ENCODE peak calls at places on chromosomes 4 and X, in six cellular contexts. One of them, this sample, is unnamed.

GRCh38 chr4:120812216-120812615 is 110.3 kb downstream of the PRDM5 start:
- DNase-seq in H1: no peak
- DNase-seq in H9: no peak
- DNase-seq in mesenchymal stem cell: no peak
- DNase-seq in IMR-90: no peak
- DNase-seq in trophoblast cell: no peak
- DNase-seq in this sample: no peak

GRCh38 chr4:2132438-2132837 is 73.3 kb downstream of the NAT8L start:
- DNase-seq in trophoblast cell: no peak
- DNase-seq in mesenchymal stem cell: no peak
- DNase-seq in H1: no peak
- DNase-seq in H9: no peak
- DNase-seq in IMR-90: no peak
- DNase-seq in this sample: no peak

GRCh38 chr4:41145571-41146078 is 68.7 kb downstream of the APBB2 start:
- DNase-seq in H1: no peak
- DNase-seq in trophoblast cell: no peak
- DNase-seq in mesenchymal stem cell: peak
- DNase-seq in IMR-90: peak
- DNase-seq in H9: no peak
- DNase-seq in this sample: no peak

GRCh38 chrX:44002569-44002968 is 29.4 kb upstream of the NDP start:
- DNase-seq in mesenchymal stem cell: no peak
- DNase-seq in trophoblast cell: no peak
- DNase-seq in IMR-90: no peak
- DNase-seq in H9: no peak
- DNase-seq in H1: no peak
- DNase-seq in this sample: no peak

GRCh38 chrX:70432936-70433847 is 10.1 kb downstream of the GDPD2 start:
- DNase-seq in IMR-90: no peak
- DNase-seq in mesenchymal stem cell: no peak
- DNase-seq in H9: no peak
- DNase-seq in trophoblast cell: no peak
- DNase-seq in H1: no peak
- DNase-seq in this sample: no peak

GRCh38 chr4:54558889-54559682 is 98.7 kb upstream of the KIT start:
- DNase-seq in mesenchymal stem cell: no peak
- DNase-seq in trophoblast cell: no peak
- DNase-seq in IMR-90: no peak
- DNase-seq in H9: no peak
- DNase-seq in H1: no peak
- DNase-seq in this sample: no peak

GRCh38 chr4:167290684-167291083 is 56.4 kb upstream of the SPOCK3 start:
- DNase-seq in mesenchymal stem cell: peak
- DNase-seq in H9: no peak
- DNase-seq in trophoblast cell: no peak
- DNase-seq in H1: no peak
- DNase-seq in IMR-90: no peak
- DNase-seq in this sample: no peak

GRCh38 chrX:119753639-119754257 is 4.6 kb upstream of the SOWAHD start:
- DNase-seq in trophoblast cell: peak
- DNase-seq in IMR-90: peak
- DNase-seq in mesenchymal stem cell: peak
- DNase-seq in H1: no peak
- DNase-seq in H9: peak
- DNase-seq in this sample: no peak

GRCh38 chrX:105610401-105610800 is 211.9 kb upstream of the NRK start:
- DNase-seq in IMR-90: no peak
- DNase-seq in H1: no peak
- DNase-seq in H9: no peak
- DNase-seq in mesenchymal stem cell: peak
- DNase-seq in trophoblast cell: no peak
- DNase-seq in this sample: no peak

GRCh38 chrX:80578518-80579105 is 158.4 kb downstream of the TENT5D start:
- DNase-seq in IMR-90: peak
- DNase-seq in trophoblast cell: no peak
- DNase-seq in H1: no peak
- DNase-seq in mesenchymal stem cell: peak
- DNase-seq in H9: no peak
- DNase-seq in this sample: no peak

GRCh38 chr4:104571341-104571740 is 76.6 kb upstream of the CXXC4 start:
- DNase-seq in mesenchymal stem cell: no peak
- DNase-seq in trophoblast cell: peak
- DNase-seq in H9: peak
- DNase-seq in IMR-90: no peak
- DNase-seq in H1: peak
- DNase-seq in this sample: no peak

GRCh38 chr4:113972781-113973180 is 6.7 kb downstream of the ARSJ start:
- DNase-seq in H1: no peak
- DNase-seq in trophoblast cell: no peak
- DNase-seq in H9: no peak
- DNase-seq in mesenchymal stem cell: no peak
- DNase-seq in IMR-90: no peak
- DNase-seq in this sample: no peak

GRCh38 chrX:9897761-9898161 is 69.4 kb upstream of the CLDN34 start:
- DNase-seq in H9: no peak
- DNase-seq in mesenchymal stem cell: peak
- DNase-seq in trophoblast cell: no peak
- DNase-seq in IMR-90: peak
- DNase-seq in H1: no peak
- DNase-seq in this sample: no peak

GRCh38 chr4:54767376-54767775 is 109.6 kb downstream of the KIT start:
- DNase-seq in mesenchymal stem cell: no peak
- DNase-seq in H1: no peak
- DNase-seq in H9: no peak
- DNase-seq in IMR-90: no peak
- DNase-seq in trophoblast cell: no peak
- DNase-seq in this sample: no peak

GRCh38 chrX:16603822-16604221 is 46.1 kb upstream of the S100G start:
- DNase-seq in H1: no peak
- DNase-seq in IMR-90: no peak
- DNase-seq in H9: no peak
- DNase-seq in trophoblast cell: no peak
- DNase-seq in mesenchymal stem cell: no peak
- DNase-seq in this sample: no peak

GRCh38 chrX:22246620-22247019 is 26.1 kb upstream of the CBLL2 start:
- DNase-seq in IMR-90: peak
- DNase-seq in H9: no peak
- DNase-seq in trophoblast cell: peak
- DNase-seq in H1: no peak
- DNase-seq in mesenchymal stem cell: no peak
- DNase-seq in this sample: no peak

GRCh38 chr4:88219099-88219498 is 60.7 kb upstream of the ABCG2 start:
- DNase-seq in IMR-90: peak
- DNase-seq in H9: no peak
- DNase-seq in H1: no peak
- DNase-seq in mesenchymal stem cell: peak
- DNase-seq in trophoblast cell: no peak
- DNase-seq in this sample: peak

GRCh38 chr4:4625488-4625887 is 83.6 kb upstream of the STX18 start:
- DNase-seq in mesenchymal stem cell: peak
- DNase-seq in trophoblast cell: no peak
- DNase-seq in H1: no peak
- DNase-seq in IMR-90: peak
- DNase-seq in H9: no peak
- DNase-seq in this sample: no peak

GRCh38 chr4:112448211-112448745 is 67.7 kb downstream of the NEUROG2 start:
- DNase-seq in trophoblast cell: no peak
- DNase-seq in IMR-90: peak
- DNase-seq in mesenchymal stem cell: no peak
- DNase-seq in H1: no peak
- DNase-seq in H9: no peak
- DNase-seq in this sample: no peak

GRCh38 chr4:80184053-80184790 is 13.1 kb upstream of the PRDM8 start:
- DNase-seq in IMR-90: peak
- DNase-seq in mesenchymal stem cell: peak
- DNase-seq in H9: peak
- DNase-seq in trophoblast cell: peak
- DNase-seq in H1: no peak
- DNase-seq in this sample: peak

GRCh38 chrX:47311857-47312774 is 58.3 kb upstream of the ZNF157 start:
- DNase-seq in H9: peak
- DNase-seq in IMR-90: peak
- DNase-seq in H1: no peak
- DNase-seq in trophoblast cell: peak
- DNase-seq in mesenchymal stem cell: peak
- DNase-seq in this sample: no peak

GRCh38 chr4:3729885-3730226 is 36.3 kb upstream of the ADRA2C start:
- DNase-seq in IMR-90: no peak
- DNase-seq in mesenchymal stem cell: no peak
- DNase-seq in trophoblast cell: no peak
- DNase-seq in H9: peak
- DNase-seq in H1: no peak
- DNase-seq in this sample: no peak

GRCh38 chr4:38387348-38387747 is 276.7 kb upstream of the KLF3 start:
- DNase-seq in mesenchymal stem cell: no peak
- DNase-seq in H9: no peak
- DNase-seq in trophoblast cell: no peak
- DNase-seq in IMR-90: peak
- DNase-seq in H1: no peak
- DNase-seq in this sample: no peak

GRCh38 chr4:174996079-174996478 is 77.9 kb downstream of the ADAM29 start:
- DNase-seq in IMR-90: no peak
- DNase-seq in mesenchymal stem cell: no peak
- DNase-seq in H1: no peak
- DNase-seq in trophoblast cell: no peak
- DNase-seq in H9: no peak
- DNase-seq in this sample: no peak

GRCh38 chr4:84493092-84493850 is 5.8 kb downstream of the NKX6-1 start:
- DNase-seq in IMR-90: peak
- DNase-seq in trophoblast cell: no peak
- DNase-seq in H1: no peak
- DNase-seq in mesenchymal stem cell: peak
- DNase-seq in H9: peak
- DNase-seq in this sample: no peak

GRCh38 chr4:94253036-94253435 is 45.4 kb downstream of the SMARCAD1 start:
- DNase-seq in IMR-90: peak
- DNase-seq in trophoblast cell: no peak
- DNase-seq in mesenchymal stem cell: peak
- DNase-seq in H9: no peak
- DNase-seq in H1: no peak
- DNase-seq in this sample: no peak

GRCh38 chrX:119686087-119686639 is 6.8 kb downstream of the SEPTIN6 start:
- DNase-seq in trophoblast cell: no peak
- DNase-seq in IMR-90: no peak
- DNase-seq in H1: no peak
- DNase-seq in mesenchymal stem cell: peak
- DNase-seq in H9: no peak
- DNase-seq in this sample: no peak

GRCh38 chr4:119728692-119729593 is 100.3 kb upstream of the PDE5A start:
- DNase-seq in trophoblast cell: peak
- DNase-seq in H9: no peak
- DNase-seq in mesenchymal stem cell: no peak
- DNase-seq in H1: no peak
- DNase-seq in IMR-90: peak
- DNase-seq in this sample: no peak

GRCh38 chrX:11908371-11908770 is 150.3 kb downstream of the MSL3 start:
- DNase-seq in trophoblast cell: no peak
- DNase-seq in H1: no peak
- DNase-seq in H9: no peak
- DNase-seq in IMR-90: no peak
- DNase-seq in mesenchymal stem cell: no peak
- DNase-seq in this sample: no peak

GRCh38 chrX:115535844-115536243 is 25.1 kb upstream of the PLS3 start:
- DNase-seq in IMR-90: peak
- DNase-seq in mesenchymal stem cell: no peak
- DNase-seq in H9: no peak
- DNase-seq in H1: no peak
- DNase-seq in trophoblast cell: no peak
- DNase-seq in this sample: no peak

GRCh38 chr4:182649698-182650477 is 267.3 kb downstream of the DCTD start:
- DNase-seq in H9: peak
- DNase-seq in H1: no peak
- DNase-seq in trophoblast cell: no peak
- DNase-seq in mesenchymal stem cell: no peak
- DNase-seq in IMR-90: peak
- DNase-seq in this sample: no peak

GRCh38 chr4:22456291-22456690 is 59.6 kb downstream of the ADGRA3 start:
- DNase-seq in trophoblast cell: no peak
- DNase-seq in mesenchymal stem cell: no peak
- DNase-seq in H1: no peak
- DNase-seq in IMR-90: no peak
- DNase-seq in H9: no peak
- DNase-seq in this sample: no peak
- H3K23ac ChIP-seq in trophoblast cell: no peak
- H3K23ac ChIP-seq in mesenchymal stem cell: no peak
- H3K23ac ChIP-seq in H1: no peak
- H3K23ac ChIP-seq in IMR-90: no peak
- H3K23ac ChIP-seq in H9: no peak
- H3K23ac ChIP-seq in this sample: no peak

GRCh38 chrX:54045563-54046228 is 1.4 kb upstream of the PHF8 start:
- DNase-seq in H9: no peak
- DNase-seq in mesenchymal stem cell: peak
- DNase-seq in trophoblast cell: no peak
- DNase-seq in H1: no peak
- DNase-seq in IMR-90: no peak
- DNase-seq in this sample: no peak
- H3K9ac ChIP-seq in H9: no peak
- H3K9ac ChIP-seq in mesenchymal stem cell: no peak
- H3K9ac ChIP-seq in trophoblast cell: peak
- H3K9ac ChIP-seq in H1: no peak
- H3K9ac ChIP-seq in IMR-90: no peak
- H3K9ac ChIP-seq in this sample: no peak

DNA sequence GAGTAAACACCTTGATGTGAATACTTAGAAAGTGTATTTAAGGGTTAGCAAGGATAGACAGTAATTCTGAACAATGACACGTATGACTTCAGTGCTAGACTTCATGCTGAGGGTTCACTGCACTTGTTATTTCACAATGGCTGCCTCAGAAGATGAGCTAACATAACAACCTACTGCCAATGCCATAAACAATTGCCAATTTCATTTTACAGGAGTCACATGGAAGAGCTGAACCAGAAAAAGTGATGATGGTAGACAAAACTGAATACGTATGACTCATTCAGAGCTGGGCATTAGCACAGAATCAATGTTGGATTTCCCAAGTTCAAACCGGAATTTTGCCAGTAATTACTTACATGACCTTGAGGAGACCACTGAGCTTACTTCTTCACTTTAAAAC is 868.7 kb upstream of the SLIT2 start:
- DNase-seq in IMR-90: peak
- DNase-seq in H1: no peak
- DNase-seq in mesenchymal stem cell: peak
- DNase-seq in H9: no peak
- DNase-seq in trophoblast cell: peak
- DNase-seq in this sample: no peak
- H2AFZ ChIP-seq in IMR-90: no peak
- H2AFZ ChIP-seq in H1: no peak
- H2AFZ ChIP-seq in mesenchymal stem cell: no peak
- H2AFZ ChIP-seq in H9: no peak
- H2AFZ ChIP-seq in trophoblast cell: no peak
- H2AFZ ChIP-seq in this sample: no peak

DNA sequence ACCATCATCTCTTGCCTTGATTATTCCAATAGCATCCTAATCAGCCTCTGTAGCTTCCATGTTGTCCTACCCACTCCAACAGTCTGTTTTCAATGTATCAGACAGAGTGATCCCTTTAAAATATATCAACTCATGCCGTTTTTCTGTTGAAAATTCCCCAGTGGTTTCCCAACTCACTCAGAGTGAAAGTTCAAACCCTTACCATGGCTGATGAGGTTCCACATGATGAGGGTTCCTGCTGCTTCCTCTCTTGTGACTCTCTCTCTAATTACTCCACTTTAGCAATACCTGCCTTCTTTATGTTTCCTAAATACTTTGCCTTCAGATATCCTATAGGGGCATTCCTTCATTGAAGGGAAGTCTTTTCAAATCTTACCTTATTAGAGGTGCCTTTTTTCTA is 334.7 kb downstream of the PPP1R2C start:
- DNase-seq in H9: no peak
- DNase-seq in mesenchymal stem cell: no peak
- DNase-seq in trophoblast cell: no peak
- DNase-seq in IMR-90: no peak
- DNase-seq in H1: no peak
- DNase-seq in this sample: no peak
- H3K23ac ChIP-seq in H9: no peak
- H3K23ac ChIP-seq in mesenchymal stem cell: no peak
- H3K23ac ChIP-seq in trophoblast cell: no peak
- H3K23ac ChIP-seq in IMR-90: no peak
- H3K23ac ChIP-seq in H1: no peak
- H3K23ac ChIP-seq in this sample: no peak